ENCODE peak calls at places on chromosomes 3 and 15, in ten cellular contexts. One of them, this sample, is unnamed.

GRCh38 chr3:124234852-124235252 is 242.9 kb upstream of the ROPN1 start:
- DNase-seq in GM19239: no peak
- DNase-seq in naive thymus-derived CD8-positive, alpha-beta T cell: no peak
- DNase-seq in pons: no peak
- DNase-seq in cardiac fibroblast: peak
- DNase-seq in NK-92 treated with Interleukin-12 subunit alpha and Interleukin-12 subunit beta, amount 100 ng/mL, for 24 hours: no peak
- DNase-seq in suprapubic skin: no peak
- DNase-seq in GM12891: no peak
- DNase-seq in stimulated activated CD8-positive, alpha-beta memory T cell treated with anti-CD3 and anti-CD28 coated beads, Interleukin-7, amount 100 ng/mL, for 24 hours: no peak
- DNase-seq in AG04450: no peak
- DNase-seq in this sample: no peak

GRCh38 chr15:66138096-66138783 is 115.3 kb downstream of the MEGF11 start:
- DNase-seq in stimulated activated CD8-positive, alpha-beta memory T cell treated with anti-CD3 and anti-CD28 coated beads, Interleukin-7, amount 100 ng/mL, for 24 hours: no peak
- DNase-seq in suprapubic skin: no peak
- DNase-seq in cardiac fibroblast: no peak
- DNase-seq in GM12891: no peak
- DNase-seq in GM19239: no peak
- DNase-seq in AG04450: no peak
- DNase-seq in pons: no peak
- DNase-seq in NK-92 treated with Interleukin-12 subunit alpha and Interleukin-12 subunit beta, amount 100 ng/mL, for 24 hours: no peak
- DNase-seq in naive thymus-derived CD8-positive, alpha-beta T cell: no peak
- DNase-seq in this sample: peak

GRCh38 chr3:77042892-77043291 is 3.0 kb downstream of the ROBO2 start:
- DNase-seq in cardiac fibroblast: no peak
- DNase-seq in AG04450: no peak
- DNase-seq in GM19239: no peak
- DNase-seq in naive thymus-derived CD8-positive, alpha-beta T cell: no peak
- DNase-seq in GM12891: no peak
- DNase-seq in NK-92 treated with Interleukin-12 subunit alpha and Interleukin-12 subunit beta, amount 100 ng/mL, for 24 hours: no peak
- DNase-seq in pons: no peak
- DNase-seq in suprapubic skin: no peak
- DNase-seq in stimulated activated CD8-positive, alpha-beta memory T cell treated with anti-CD3 and anti-CD28 coated beads, Interleukin-7, amount 100 ng/mL, for 24 hours: no peak
- DNase-seq in this sample: peak

GRCh38 chr3:127139601-127140500 is 53.1 kb upstream of the PRR23E start:
- DNase-seq in stimulated activated CD8-positive, alpha-beta memory T cell treated with anti-CD3 and anti-CD28 coated beads, Interleukin-7, amount 100 ng/mL, for 24 hours: no peak
- DNase-seq in pons: no peak
- DNase-seq in NK-92 treated with Interleukin-12 subunit alpha and Interleukin-12 subunit beta, amount 100 ng/mL, for 24 hours: no peak
- DNase-seq in naive thymus-derived CD8-positive, alpha-beta T cell: no peak
- DNase-seq in cardiac fibroblast: no peak
- DNase-seq in suprapubic skin: no peak
- DNase-seq in AG04450: no peak
- DNase-seq in GM19239: no peak
- DNase-seq in GM12891: no peak
- DNase-seq in this sample: no peak

GRCh38 chr15:58086479-58086878 is 21.0 kb upstream of the ALDH1A2 start:
- DNase-seq in stimulated activated CD8-positive, alpha-beta memory T cell treated with anti-CD3 and anti-CD28 coated beads, Interleukin-7, amount 100 ng/mL, for 24 hours: no peak
- DNase-seq in AG04450: no peak
- DNase-seq in GM19239: no peak
- DNase-seq in cardiac fibroblast: peak
- DNase-seq in GM12891: no peak
- DNase-seq in pons: no peak
- DNase-seq in naive thymus-derived CD8-positive, alpha-beta T cell: no peak
- DNase-seq in suprapubic skin: no peak
- DNase-seq in NK-92 treated with Interleukin-12 subunit alpha and Interleukin-12 subunit beta, amount 100 ng/mL, for 24 hours: no peak
- DNase-seq in this sample: no peak

GRCh38 chr15:44034933-44035624 is 160.0 kb downstream of the FRMD5 start:
- DNase-seq in GM19239: no peak
- DNase-seq in cardiac fibroblast: peak
- DNase-seq in stimulated activated CD8-positive, alpha-beta memory T cell treated with anti-CD3 and anti-CD28 coated beads, Interleukin-7, amount 100 ng/mL, for 24 hours: no peak
- DNase-seq in NK-92 treated with Interleukin-12 subunit alpha and Interleukin-12 subunit beta, amount 100 ng/mL, for 24 hours: no peak
- DNase-seq in AG04450: peak
- DNase-seq in GM12891: no peak
- DNase-seq in suprapubic skin: no peak
- DNase-seq in naive thymus-derived CD8-positive, alpha-beta T cell: no peak
- DNase-seq in pons: peak
- DNase-seq in this sample: no peak

GRCh38 chr3:53519047-53519717 is 24.8 kb downstream of the CACNA1D start:
- DNase-seq in naive thymus-derived CD8-positive, alpha-beta T cell: no peak
- DNase-seq in NK-92 treated with Interleukin-12 subunit alpha and Interleukin-12 subunit beta, amount 100 ng/mL, for 24 hours: no peak
- DNase-seq in GM12891: no peak
- DNase-seq in AG04450: no peak
- DNase-seq in GM19239: no peak
- DNase-seq in cardiac fibroblast: no peak
- DNase-seq in suprapubic skin: no peak
- DNase-seq in pons: peak
- DNase-seq in stimulated activated CD8-positive, alpha-beta memory T cell treated with anti-CD3 and anti-CD28 coated beads, Interleukin-7, amount 100 ng/mL, for 24 hours: no peak
- DNase-seq in this sample: no peak

GRCh38 chr3:58005662-58006061 is 2.6 kb upstream of the FLNB start:
- DNase-seq in suprapubic skin: no peak
- DNase-seq in GM12891: no peak
- DNase-seq in AG04450: no peak
- DNase-seq in cardiac fibroblast: peak
- DNase-seq in naive thymus-derived CD8-positive, alpha-beta T cell: no peak
- DNase-seq in GM19239: no peak
- DNase-seq in pons: no peak
- DNase-seq in NK-92 treated with Interleukin-12 subunit alpha and Interleukin-12 subunit beta, amount 100 ng/mL, for 24 hours: no peak
- DNase-seq in stimulated activated CD8-positive, alpha-beta memory T cell treated with anti-CD3 and anti-CD28 coated beads, Interleukin-7, amount 100 ng/mL, for 24 hours: no peak
- DNase-seq in this sample: no peak

GRCh38 chr15:74957301-74958035 is 896 bp upstream of the RPP25 start:
- DNase-seq in stimulated activated CD8-positive, alpha-beta memory T cell treated with anti-CD3 and anti-CD28 coated beads, Interleukin-7, amount 100 ng/mL, for 24 hours: no peak
- DNase-seq in GM19239: no peak
- DNase-seq in NK-92 treated with Interleukin-12 subunit alpha and Interleukin-12 subunit beta, amount 100 ng/mL, for 24 hours: no peak
- DNase-seq in AG04450: no peak
- DNase-seq in naive thymus-derived CD8-positive, alpha-beta T cell: no peak
- DNase-seq in pons: no peak
- DNase-seq in cardiac fibroblast: peak
- DNase-seq in suprapubic skin: no peak
- DNase-seq in GM12891: no peak
- DNase-seq in this sample: peak

GRCh38 chr15:82159922-82160321 is 102.6 kb downstream of the EFL1 start:
- DNase-seq in cardiac fibroblast: peak
- DNase-seq in GM19239: no peak
- DNase-seq in pons: no peak
- DNase-seq in GM12891: no peak
- DNase-seq in suprapubic skin: no peak
- DNase-seq in AG04450: peak
- DNase-seq in NK-92 treated with Interleukin-12 subunit alpha and Interleukin-12 subunit beta, amount 100 ng/mL, for 24 hours: no peak
- DNase-seq in stimulated activated CD8-positive, alpha-beta memory T cell treated with anti-CD3 and anti-CD28 coated beads, Interleukin-7, amount 100 ng/mL, for 24 hours: no peak
- DNase-seq in naive thymus-derived CD8-positive, alpha-beta T cell: no peak
- DNase-seq in this sample: no peak

GRCh38 chr15:69082041-69082502 is 67.6 kb downstream of the NOX5 start:
- DNase-seq in stimulated activated CD8-positive, alpha-beta memory T cell treated with anti-CD3 and anti-CD28 coated beads, Interleukin-7, amount 100 ng/mL, for 24 hours: no peak
- DNase-seq in AG04450: no peak
- DNase-seq in GM12891: no peak
- DNase-seq in GM19239: no peak
- DNase-seq in cardiac fibroblast: peak
- DNase-seq in suprapubic skin: no peak
- DNase-seq in pons: peak
- DNase-seq in naive thymus-derived CD8-positive, alpha-beta T cell: no peak
- DNase-seq in NK-92 treated with Interleukin-12 subunit alpha and Interleukin-12 subunit beta, amount 100 ng/mL, for 24 hours: no peak
- DNase-seq in this sample: no peak

GRCh38 chr3:127697531-127698240 is 24.9 kb downstream of the ABTB1 start:
- DNase-seq in pons: peak
- DNase-seq in cardiac fibroblast: peak
- DNase-seq in suprapubic skin: peak
- DNase-seq in AG04450: peak
- DNase-seq in naive thymus-derived CD8-positive, alpha-beta T cell: peak
- DNase-seq in NK-92 treated with Interleukin-12 subunit alpha and Interleukin-12 subunit beta, amount 100 ng/mL, for 24 hours: peak
- DNase-seq in GM19239: peak
- DNase-seq in GM12891: peak
- DNase-seq in stimulated activated CD8-positive, alpha-beta memory T cell treated with anti-CD3 and anti-CD28 coated beads, Interleukin-7, amount 100 ng/mL, for 24 hours: no peak
- DNase-seq in this sample: peak

GRCh38 chr3:3081659-3082546 is 28.3 kb downstream of the IL5RA start:
- DNase-seq in cardiac fibroblast: no peak
- DNase-seq in pons: no peak
- DNase-seq in suprapubic skin: no peak
- DNase-seq in NK-92 treated with Interleukin-12 subunit alpha and Interleukin-12 subunit beta, amount 100 ng/mL, for 24 hours: no peak
- DNase-seq in GM12891: no peak
- DNase-seq in GM19239: peak
- DNase-seq in AG04450: no peak
- DNase-seq in stimulated activated CD8-positive, alpha-beta memory T cell treated with anti-CD3 and anti-CD28 coated beads, Interleukin-7, amount 100 ng/mL, for 24 hours: no peak
- DNase-seq in naive thymus-derived CD8-positive, alpha-beta T cell: no peak
- DNase-seq in this sample: no peak

GRCh38 chr3:162437480-162437879 is 940.9 kb downstream of the OTOL1 start:
- DNase-seq in stimulated activated CD8-positive, alpha-beta memory T cell treated with anti-CD3 and anti-CD28 coated beads, Interleukin-7, amount 100 ng/mL, for 24 hours: no peak
- DNase-seq in GM19239: no peak
- DNase-seq in cardiac fibroblast: peak
- DNase-seq in naive thymus-derived CD8-positive, alpha-beta T cell: no peak
- DNase-seq in GM12891: no peak
- DNase-seq in pons: no peak
- DNase-seq in NK-92 treated with Interleukin-12 subunit alpha and Interleukin-12 subunit beta, amount 100 ng/mL, for 24 hours: no peak
- DNase-seq in AG04450: peak
- DNase-seq in suprapubic skin: no peak
- DNase-seq in this sample: no peak

GRCh38 chr15:64324513-64324912 is 31.5 kb downstream of the CSNK1G1 start:
- DNase-seq in cardiac fibroblast: peak
- DNase-seq in GM19239: no peak
- DNase-seq in NK-92 treated with Interleukin-12 subunit alpha and Interleukin-12 subunit beta, amount 100 ng/mL, for 24 hours: no peak
- DNase-seq in GM12891: no peak
- DNase-seq in AG04450: no peak
- DNase-seq in pons: no peak
- DNase-seq in stimulated activated CD8-positive, alpha-beta memory T cell treated with anti-CD3 and anti-CD28 coated beads, Interleukin-7, amount 100 ng/mL, for 24 hours: no peak
- DNase-seq in naive thymus-derived CD8-positive, alpha-beta T cell: no peak
- DNase-seq in suprapubic skin: no peak
- DNase-seq in this sample: no peak

GRCh38 chr3:24765399-24765798 is 270.7 kb upstream of the THRB start:
- DNase-seq in GM12891: no peak
- DNase-seq in stimulated activated CD8-positive, alpha-beta memory T cell treated with anti-CD3 and anti-CD28 coated beads, Interleukin-7, amount 100 ng/mL, for 24 hours: no peak
- DNase-seq in suprapubic skin: no peak
- DNase-seq in AG04450: no peak
- DNase-seq in cardiac fibroblast: no peak
- DNase-seq in naive thymus-derived CD8-positive, alpha-beta T cell: no peak
- DNase-seq in NK-92 treated with Interleukin-12 subunit alpha and Interleukin-12 subunit beta, amount 100 ng/mL, for 24 hours: no peak
- DNase-seq in pons: no peak
- DNase-seq in GM19239: no peak
- DNase-seq in this sample: no peak

GRCh38 chr3:143970773-143971366 is 753 bp upstream of the DIPK2A start:
- DNase-seq in GM12891: peak
- DNase-seq in suprapubic skin: peak
- DNase-seq in NK-92 treated with Interleukin-12 subunit alpha and Interleukin-12 subunit beta, amount 100 ng/mL, for 24 hours: peak
- DNase-seq in GM19239: no peak
- DNase-seq in naive thymus-derived CD8-positive, alpha-beta T cell: peak
- DNase-seq in AG04450: no peak
- DNase-seq in pons: peak
- DNase-seq in stimulated activated CD8-positive, alpha-beta memory T cell treated with anti-CD3 and anti-CD28 coated beads, Interleukin-7, amount 100 ng/mL, for 24 hours: peak
- DNase-seq in cardiac fibroblast: peak
- DNase-seq in this sample: no peak

GRCh38 chr3:123096701-123097100 is 29.9 kb downstream of the PDIA5 start:
- DNase-seq in NK-92 treated with Interleukin-12 subunit alpha and Interleukin-12 subunit beta, amount 100 ng/mL, for 24 hours: no peak
- DNase-seq in GM12891: no peak
- DNase-seq in suprapubic skin: no peak
- DNase-seq in cardiac fibroblast: peak
- DNase-seq in naive thymus-derived CD8-positive, alpha-beta T cell: no peak
- DNase-seq in GM19239: no peak
- DNase-seq in pons: peak
- DNase-seq in AG04450: peak
- DNase-seq in stimulated activated CD8-positive, alpha-beta memory T cell treated with anti-CD3 and anti-CD28 coated beads, Interleukin-7, amount 100 ng/mL, for 24 hours: no peak
- DNase-seq in this sample: peak

GRCh38 chr15:90557651-90558084 is 27.9 kb downstream of the CRTC3 start:
- DNase-seq in GM12891: no peak
- DNase-seq in GM19239: no peak
- DNase-seq in suprapubic skin: peak
- DNase-seq in naive thymus-derived CD8-positive, alpha-beta T cell: no peak
- DNase-seq in NK-92 treated with Interleukin-12 subunit alpha and Interleukin-12 subunit beta, amount 100 ng/mL, for 24 hours: no peak
- DNase-seq in cardiac fibroblast: peak
- DNase-seq in pons: peak
- DNase-seq in stimulated activated CD8-positive, alpha-beta memory T cell treated with anti-CD3 and anti-CD28 coated beads, Interleukin-7, amount 100 ng/mL, for 24 hours: no peak
- DNase-seq in AG04450: no peak
- DNase-seq in this sample: no peak

GRCh38 chr15:36275656-36276055 is 303.8 kb upstream of the CDIN1 start:
- DNase-seq in NK-92 treated with Interleukin-12 subunit alpha and Interleukin-12 subunit beta, amount 100 ng/mL, for 24 hours: no peak
- DNase-seq in GM19239: no peak
- DNase-seq in cardiac fibroblast: no peak
- DNase-seq in stimulated activated CD8-positive, alpha-beta memory T cell treated with anti-CD3 and anti-CD28 coated beads, Interleukin-7, amount 100 ng/mL, for 24 hours: no peak
- DNase-seq in suprapubic skin: no peak
- DNase-seq in pons: no peak
- DNase-seq in GM12891: no peak
- DNase-seq in naive thymus-derived CD8-positive, alpha-beta T cell: no peak
- DNase-seq in AG04450: no peak
- DNase-seq in this sample: no peak

GRCh38 chr15:49876401-49877038 is 242.5 kb downstream of the ATP8B4 start:
- DNase-seq in GM12891: no peak
- DNase-seq in NK-92 treated with Interleukin-12 subunit alpha and Interleukin-12 subunit beta, amount 100 ng/mL, for 24 hours: no peak
- DNase-seq in GM19239: no peak
- DNase-seq in suprapubic skin: no peak
- DNase-seq in stimulated activated CD8-positive, alpha-beta memory T cell treated with anti-CD3 and anti-CD28 coated beads, Interleukin-7, amount 100 ng/mL, for 24 hours: no peak
- DNase-seq in AG04450: no peak
- DNase-seq in naive thymus-derived CD8-positive, alpha-beta T cell: no peak
- DNase-seq in cardiac fibroblast: no peak
- DNase-seq in pons: peak
- DNase-seq in this sample: no peak

GRCh38 chr3:171765511-171765887 is 44.8 kb downstream of the PLD1 start:
- DNase-seq in GM12891: no peak
- DNase-seq in NK-92 treated with Interleukin-12 subunit alpha and Interleukin-12 subunit beta, amount 100 ng/mL, for 24 hours: no peak
- DNase-seq in naive thymus-derived CD8-positive, alpha-beta T cell: no peak
- DNase-seq in suprapubic skin: no peak
- DNase-seq in stimulated activated CD8-positive, alpha-beta memory T cell treated with anti-CD3 and anti-CD28 coated beads, Interleukin-7, amount 100 ng/mL, for 24 hours: no peak
- DNase-seq in cardiac fibroblast: no peak
- DNase-seq in GM19239: no peak
- DNase-seq in pons: peak
- DNase-seq in AG04450: no peak
- DNase-seq in this sample: no peak

GRCh38 chr3:45425237-45425933 is 37.0 kb downstream of the LARS2 start:
- DNase-seq in NK-92 treated with Interleukin-12 subunit alpha and Interleukin-12 subunit beta, amount 100 ng/mL, for 24 hours: no peak
- DNase-seq in AG04450: no peak
- DNase-seq in pons: no peak
- DNase-seq in naive thymus-derived CD8-positive, alpha-beta T cell: no peak
- DNase-seq in suprapubic skin: no peak
- DNase-seq in GM12891: no peak
- DNase-seq in GM19239: no peak
- DNase-seq in stimulated activated CD8-positive, alpha-beta memory T cell treated with anti-CD3 and anti-CD28 coated beads, Interleukin-7, amount 100 ng/mL, for 24 hours: no peak
- DNase-seq in cardiac fibroblast: no peak
- DNase-seq in this sample: no peak

GRCh38 chr15:42921049-42921731 is 612 bp upstream of the TTBK2 start:
- DNase-seq in GM12891: no peak
- DNase-seq in naive thymus-derived CD8-positive, alpha-beta T cell: no peak
- DNase-seq in NK-92 treated with Interleukin-12 subunit alpha and Interleukin-12 subunit beta, amount 100 ng/mL, for 24 hours: no peak
- DNase-seq in cardiac fibroblast: peak
- DNase-seq in GM19239: no peak
- DNase-seq in suprapubic skin: no peak
- DNase-seq in pons: no peak
- DNase-seq in AG04450: no peak
- DNase-seq in stimulated activated CD8-positive, alpha-beta memory T cell treated with anti-CD3 and anti-CD28 coated beads, Interleukin-7, amount 100 ng/mL, for 24 hours: peak
- DNase-seq in this sample: no peak

GRCh38 chr3:192038726-192039125 is 577.8 kb downstream of the PYDC2 start:
- DNase-seq in cardiac fibroblast: peak
- DNase-seq in pons: no peak
- DNase-seq in GM12891: no peak
- DNase-seq in suprapubic skin: no peak
- DNase-seq in stimulated activated CD8-positive, alpha-beta memory T cell treated with anti-CD3 and anti-CD28 coated beads, Interleukin-7, amount 100 ng/mL, for 24 hours: no peak
- DNase-seq in AG04450: no peak
- DNase-seq in naive thymus-derived CD8-positive, alpha-beta T cell: no peak
- DNase-seq in NK-92 treated with Interleukin-12 subunit alpha and Interleukin-12 subunit beta, amount 100 ng/mL, for 24 hours: no peak
- DNase-seq in GM19239: no peak
- DNase-seq in this sample: no peak

GRCh38 chr3:54882114-54882833 is 45.6 kb downstream of the LRTM1 start:
- DNase-seq in naive thymus-derived CD8-positive, alpha-beta T cell: no peak
- DNase-seq in stimulated activated CD8-positive, alpha-beta memory T cell treated with anti-CD3 and anti-CD28 coated beads, Interleukin-7, amount 100 ng/mL, for 24 hours: no peak
- DNase-seq in GM12891: no peak
- DNase-seq in cardiac fibroblast: peak
- DNase-seq in pons: no peak
- DNase-seq in suprapubic skin: no peak
- DNase-seq in GM19239: no peak
- DNase-seq in NK-92 treated with Interleukin-12 subunit alpha and Interleukin-12 subunit beta, amount 100 ng/mL, for 24 hours: no peak
- DNase-seq in AG04450: peak
- DNase-seq in this sample: no peak

GRCh38 chr3:174125267-174125844 is 727.8 kb downstream of the NLGN1 start:
- DNase-seq in stimulated activated CD8-positive, alpha-beta memory T cell treated with anti-CD3 and anti-CD28 coated beads, Interleukin-7, amount 100 ng/mL, for 24 hours: no peak
- DNase-seq in AG04450: peak
- DNase-seq in cardiac fibroblast: peak
- DNase-seq in suprapubic skin: no peak
- DNase-seq in NK-92 treated with Interleukin-12 subunit alpha and Interleukin-12 subunit beta, amount 100 ng/mL, for 24 hours: no peak
- DNase-seq in GM12891: no peak
- DNase-seq in naive thymus-derived CD8-positive, alpha-beta T cell: no peak
- DNase-seq in GM19239: no peak
- DNase-seq in pons: peak
- DNase-seq in this sample: peak

GRCh38 chr3:44284949-44285348 is 43.3 kb downstream of the TOPAZ1 start:
- DNase-seq in cardiac fibroblast: no peak
- DNase-seq in pons: no peak
- DNase-seq in NK-92 treated with Interleukin-12 subunit alpha and Interleukin-12 subunit beta, amount 100 ng/mL, for 24 hours: no peak
- DNase-seq in stimulated activated CD8-positive, alpha-beta memory T cell treated with anti-CD3 and anti-CD28 coated beads, Interleukin-7, amount 100 ng/mL, for 24 hours: no peak
- DNase-seq in GM19239: no peak
- DNase-seq in naive thymus-derived CD8-positive, alpha-beta T cell: no peak
- DNase-seq in AG04450: no peak
- DNase-seq in suprapubic skin: no peak
- DNase-seq in GM12891: no peak
- DNase-seq in this sample: no peak

This sample was measured in NCI-H2171 treated with DMSO at 0.1 percent for 48 hours.